ENCODE peak calls at places on chromosomes 3 and 15, in five cellular contexts. B is spleen, L is breast epithelium, G is lung, I is sigmoid colon. S is an unnamed sample.

GRCh38 chr3:43773273-43774104 is 82.8 kb downstream of the ABHD5 start:
- DNase-seq in B (peak; percentile 80), L (no peak), G (no peak), I (no peak), S (no peak)

GRCh38 chr3:72213296-72214064 is 428.5 kb upstream of the PROK2 start:
- DNase-seq in B (no peak), L (no peak), G (no peak), I (no peak), S (no peak)

GRCh38 chr3:188152660-188153497 is 1.1 kb upstream of the LPP start:
- DNase-seq in B (peak; percentile 82), L (peak; percentile 68), G (peak; percentile 45), I (peak; percentile 81), S (peak; percentile 63)

GRCh38 chr3:53255775-53256703 is at the start of gene TKT:
- DNase-seq in B (peak; percentile 98), L (peak; percentile 57), G (peak; percentile 88), I (peak; percentile 93), S (peak; percentile 81)

GRCh38 chr3:168589376-168589775 is 493.7 kb upstream of the GOLIM4 start:
- DNase-seq in B (no peak), L (no peak), G (no peak), I (no peak), S (no peak)

GRCh38 chr3:10391391-10391790 is 70.5 kb upstream of the SEC13 start:
- DNase-seq in B (peak; percentile 75), L (no peak), G (no peak), I (no peak), S (peak; percentile 22)

GRCh38 chr15:32790352-32790999 is 72.7 kb downstream of the GREM1 start:
- DNase-seq in B (no peak), L (no peak), G (no peak), I (no peak), S (no peak)

GRCh38 chr3:11445883-11446282 is 173.7 kb downstream of the ATG7 start:
- DNase-seq in B (no peak), L (no peak), G (no peak), I (no peak), S (no peak)

GRCh38 chr3:45626096-45626887 is 31.7 kb downstream of the LIMD1 start:
- DNase-seq in B (no peak), L (no peak), G (no peak), I (no peak), S (no peak)

GRCh38 chr3:31077021-31077601 is 182.7 kb upstream of the GADL1 start:
- DNase-seq in B (no peak), L (no peak), G (no peak), I (no peak), S (peak; percentile 9)

GRCh38 chr15:68715111-68715510 is 105.6 kb downstream of the ANP32A start:
- DNase-seq in B (no peak), L (no peak), G (no peak), I (no peak), S (no peak)

GRCh38 chr3:13687409-13687989 is 138.6 kb downstream of the FBLN2 start:
- DNase-seq in B (no peak), L (no peak), G (peak; percentile 44), I (no peak), S (no peak)

GRCh38 chr3:45026957-45027356 is 854 bp downstream of the CLEC3B start:
- DNase-seq in B (no peak), L (no peak), G (no peak), I (peak; percentile 85), S (no peak)

GRCh38 chr15:40104865-40105516 is 3.7 kb downstream of the BMF start:
- DNase-seq in B (peak; percentile 95), L (peak; percentile 85), G (peak; percentile 89), I (peak; percentile 96), S (peak; percentile 94)

GRCh38 chr3:71088019-71088711 is 495.4 kb downstream of the FOXP1 start:
- DNase-seq in B (no peak), L (no peak), G (no peak), I (no peak), S (no peak)

GRCh38 chr3:71304684-71305083 is 278.8 kb downstream of the FOXP1 start:
- DNase-seq in B (no peak), L (no peak), G (no peak), I (no peak), S (peak; percentile 58)

GRCh38 chr3:28891485-28891884 is 389.4 kb upstream of the RBMS3 start:
- DNase-seq in B (no peak), L (no peak), G (no peak), I (no peak), S (no peak)

GRCh38 chr15:51736646-51737537 is 563 bp downstream of the LYSMD2 start:
- DNase-seq in B (peak; percentile 93), L (no peak), G (peak; percentile 44), I (peak; percentile 77), S (peak; percentile 49)

GRCh38 chr3:13308406-13308805 is 111.7 kb downstream of the NUP210 start:
- DNase-seq in B (peak; percentile 66), L (no peak), G (no peak), I (no peak), S (peak; percentile 40)

GRCh38 chr3:192022412-192022811 is 561.4 kb downstream of the PYDC2 start:
- DNase-seq in B (no peak), L (no peak), G (no peak), I (no peak), S (no peak)

GRCh38 chr15:93205413-93205812 is 116.4 kb upstream of the RGMA start:
- DNase-seq in B (no peak), L (no peak), G (peak; percentile 2), I (no peak), S (no peak)

GRCh38 chr15:93201940-93202339 is 112.9 kb upstream of the RGMA start:
- DNase-seq in B (no peak), L (no peak), G (no peak), I (no peak), S (no peak)

GRCh38 chr15:93202405-93202804 is 113.4 kb upstream of the RGMA start:
- DNase-seq in B (no peak), L (no peak), G (no peak), I (no peak), S (no peak)

GRCh38 chr15:93200448-93201226 is 111.6 kb upstream of the RGMA start:
- DNase-seq in B (no peak), L (no peak), G (no peak), I (peak; percentile 68), S (no peak)

DNA sequence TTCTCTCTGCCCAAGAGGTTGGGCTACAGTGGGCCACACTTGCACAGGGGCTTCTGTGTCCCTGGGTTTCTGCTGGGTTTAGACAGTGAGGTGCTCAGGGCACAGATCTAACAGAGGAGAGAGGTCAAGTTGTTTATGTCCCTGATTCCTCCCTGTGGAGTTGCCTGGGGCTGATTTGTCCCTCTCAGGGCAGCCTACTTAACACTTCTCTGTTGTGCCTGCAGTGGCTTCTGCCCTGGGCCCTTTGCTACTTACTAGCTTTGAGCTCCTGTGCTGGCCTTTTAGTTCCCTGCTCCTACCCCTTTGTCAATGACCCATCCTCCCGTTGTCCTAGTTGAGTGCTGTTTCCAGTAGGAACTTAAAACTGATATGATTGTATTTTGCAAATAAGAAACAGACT is 114.0 kb upstream of the RGMA start:
- DNase-seq in B (no peak), L (no peak), G (no peak), I (no peak), S (no peak)
- H3K27ac ChIP-seq in B (no peak overlapping the region), L (no peak overlapping the region), G (no peak overlapping the region), I (no peak overlapping the region), S (no peak overlapping the region)

GRCh38 chr15:30882861-30883433 is 20.8 kb upstream of the FAN1 start:
- DNase-seq in B (no peak), L (no peak), G (no peak), I (no peak), S (no peak)
- H3K27ac ChIP-seq in B (no peak overlapping the region), L (no peak overlapping the region), G (no peak overlapping the region), I (no peak overlapping the region), S (no peak overlapping the region)

GRCh38 chr15:74343127-74343796 is 24.2 kb downstream of the CYP11A1 start:
- DNase-seq in B (peak; percentile 51), L (no peak), G (no peak), I (peak; percentile 40), S (no peak)

GRCh38 chr15:74343797-74344127 is 23.7 kb downstream of the CYP11A1 start:
- DNase-seq in B (no peak), L (no peak), G (no peak), I (peak; percentile 38), S (no peak)

GRCh38 chr15:74349241-74349766 is 18.1 kb downstream of the CYP11A1 start:
- DNase-seq in B (no peak), L (no peak), G (no peak), I (no peak), S (no peak)

GRCh38 chr15:74347757-74348250 is 19.6 kb downstream of the CYP11A1 start:
- DNase-seq in B (no peak), L (no peak), G (no peak), I (no peak), S (no peak)

GRCh38 chr15:74345051-74345450 is 22.4 kb downstream of the CYP11A1 start:
- DNase-seq in B (peak; percentile 52), L (no peak), G (no peak), I (peak; percentile 52), S (no peak)
- H3K27ac ChIP-seq in B (no peak overlapping the region), L (no peak overlapping the region), G (no peak overlapping the region), I (no peak overlapping the region), S (no peak overlapping the region)

DNA sequence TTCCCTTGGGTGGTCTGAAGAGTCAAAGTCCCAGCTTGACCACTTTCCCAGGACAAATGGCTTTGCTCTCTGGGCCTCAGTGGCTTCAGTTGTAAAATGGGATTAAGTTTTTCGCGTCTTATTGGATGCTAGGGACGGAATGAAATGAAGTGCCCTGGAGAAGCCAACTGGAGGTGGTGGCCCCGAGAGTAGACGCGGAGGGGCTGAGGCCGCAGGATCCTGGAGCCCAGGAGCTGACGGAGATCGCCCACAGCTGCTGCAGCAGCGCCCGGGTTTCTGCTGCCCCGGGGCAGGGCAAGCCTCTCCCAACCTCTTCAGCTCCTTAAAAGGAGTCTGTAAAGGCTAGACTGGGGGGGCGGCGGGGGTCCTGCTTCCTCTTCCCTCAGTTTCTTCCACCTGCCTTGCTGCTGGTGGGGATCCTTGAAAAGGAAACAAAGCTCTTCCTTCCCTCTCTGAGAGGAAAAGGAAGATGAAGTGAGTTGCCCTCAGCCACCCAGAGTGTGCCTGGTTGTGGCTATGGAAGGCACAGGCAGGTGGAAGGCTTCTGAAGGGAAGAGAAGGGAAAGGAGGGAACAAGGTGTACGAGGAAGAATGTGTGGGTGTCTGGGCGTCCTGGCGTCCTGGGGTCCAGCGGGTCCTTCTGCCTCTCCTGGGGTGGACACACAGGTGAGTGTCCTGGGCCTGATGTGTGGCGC is 967 bp upstream of the BNC1 start:
- DNase-seq in B (no peak), L (no peak), G (no peak), I (no peak), S (no peak)
- H3K27ac ChIP-seq in B (no peak overlapping the region), L (no peak overlapping the region), G (no peak overlapping the region), I (no peak overlapping the region), S (no peak overlapping the region)

GRCh38 chr3:189808246-189809007 is 177.2 kb downstream of the TP63 start:
- DNase-seq in B (peak; percentile 67), L (no peak), G (no peak), I (no peak), S (no peak)

GRCh38 chr3:189809583-189809982 is 178.4 kb downstream of the TP63 start:
- DNase-seq in B (no peak), L (no peak), G (no peak), I (no peak), S (no peak)

DNA sequence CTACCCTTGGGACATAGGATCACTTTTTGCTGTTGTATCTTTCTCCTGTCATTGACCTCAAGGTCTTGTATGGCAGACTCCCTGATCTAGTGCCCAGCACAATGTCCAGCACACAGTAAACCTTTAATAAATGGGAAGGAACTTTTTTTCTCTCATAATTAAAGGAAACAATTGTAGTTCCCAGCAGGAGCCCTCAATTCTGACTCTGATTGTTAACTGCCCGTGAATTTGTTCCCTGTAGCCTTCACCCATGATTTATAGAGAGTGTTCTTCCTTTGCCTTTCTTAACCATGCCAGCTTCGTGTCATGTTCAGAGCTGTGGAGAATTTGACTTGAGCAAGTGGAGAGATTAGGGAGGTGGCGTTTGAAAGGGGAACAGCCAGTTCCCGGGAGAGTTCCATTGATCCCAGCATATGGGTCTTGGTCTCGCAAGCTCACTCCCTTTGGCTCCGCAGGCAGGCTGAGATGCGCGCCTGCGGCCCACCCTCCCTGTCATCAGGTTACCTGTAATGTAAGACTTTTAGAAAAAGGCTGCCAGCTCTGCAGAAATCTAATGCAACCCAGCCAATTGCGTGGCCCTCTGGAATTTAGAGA is 182.6 kb downstream of the TP63 start:
- DNase-seq in B (no peak), L (no peak), G (no peak), I (no peak), S (no peak)
- H3K27ac ChIP-seq in B (no peak overlapping the region), L (no peak overlapping the region), G (no peak overlapping the region), I (no peak overlapping the region), S (no peak overlapping the region)

S was measured in A673.